ENCODE peak calls at places on chromosomes 11 and 22, in ten cellular contexts. One of them, this sample, is unnamed.
A peak's percentile ranks its signal among the peaks of the same experiment; 100 is the strongest.

GRCh38 chr11:2256293-2256913 is 14.0 kb downstream of the ASCL2 start:
- DNase-seq in heart left ventricle: peak; percentile 24
- DNase-seq in Ammon's horn: no peak
- DNase-seq in ELR: no peak
- DNase-seq in NCI-H2107: no peak
- DNase-seq in activated CD8-positive, alpha-beta memory T cell treated with anti-CD3 and anti-CD28 coated beads for 24 hours: peak; percentile 38
- DNase-seq in foreskin fibroblast: no peak
- DNase-seq in M059J: no peak
- DNase-seq in RKO: no peak
- DNase-seq in AG04450: no peak
- DNase-seq in this sample: peak; percentile 79

GRCh38 chr11:128745296-128746183 is 51.7 kb downstream of the FLI1 start:
- DNase-seq in heart left ventricle: no peak
- DNase-seq in Ammon's horn: no peak
- DNase-seq in NCI-H2107: no peak
- DNase-seq in foreskin fibroblast: peak; percentile 44
- DNase-seq in activated CD8-positive, alpha-beta memory T cell treated with anti-CD3 and anti-CD28 coated beads for 24 hours: no peak
- DNase-seq in RKO: no peak
- DNase-seq in AG04450: no peak
- DNase-seq in ELR: no peak
- DNase-seq in M059J: peak; percentile 21
- DNase-seq in this sample: no peak

GRCh38 chr11:67202045-67202444 is 64.2 kb upstream of the GRK2 start:
- DNase-seq in heart left ventricle: no peak
- DNase-seq in foreskin fibroblast: no peak
- DNase-seq in RKO: no peak
- DNase-seq in ELR: no peak
- DNase-seq in M059J: no peak
- DNase-seq in NCI-H2107: no peak
- DNase-seq in Ammon's horn: no peak
- DNase-seq in activated CD8-positive, alpha-beta memory T cell treated with anti-CD3 and anti-CD28 coated beads for 24 hours: no peak
- DNase-seq in AG04450: no peak
- DNase-seq in this sample: no peak

GRCh38 chr11:4183410-4184057 is 88.9 kb downstream of the RRM1 start:
- DNase-seq in RKO: no peak
- DNase-seq in AG04450: no peak
- DNase-seq in heart left ventricle: no peak
- DNase-seq in foreskin fibroblast: no peak
- DNase-seq in Ammon's horn: no peak
- DNase-seq in M059J: no peak
- DNase-seq in ELR: no peak
- DNase-seq in NCI-H2107: no peak
- DNase-seq in activated CD8-positive, alpha-beta memory T cell treated with anti-CD3 and anti-CD28 coated beads for 24 hours: peak; percentile 33
- DNase-seq in this sample: no peak

GRCh38 chr11:8192016-8192895 is 23.4 kb upstream of the RIC3 start:
- DNase-seq in heart left ventricle: no peak
- DNase-seq in M059J: peak; percentile 65
- DNase-seq in NCI-H2107: peak; percentile 51
- DNase-seq in AG04450: peak; percentile 32
- DNase-seq in Ammon's horn: peak; percentile 90
- DNase-seq in RKO: peak; percentile 58
- DNase-seq in ELR: peak; percentile 68
- DNase-seq in activated CD8-positive, alpha-beta memory T cell treated with anti-CD3 and anti-CD28 coated beads for 24 hours: peak; percentile 69
- DNase-seq in foreskin fibroblast: peak; percentile 83
- DNase-seq in this sample: peak; percentile 54

GRCh38 chr22:21669026-21669425 is 3.2 kb downstream of the PPIL2 start:
- DNase-seq in M059J: no peak
- DNase-seq in RKO: no peak
- DNase-seq in foreskin fibroblast: no peak
- DNase-seq in Ammon's horn: no peak
- DNase-seq in NCI-H2107: no peak
- DNase-seq in ELR: no peak
- DNase-seq in heart left ventricle: no peak
- DNase-seq in activated CD8-positive, alpha-beta memory T cell treated with anti-CD3 and anti-CD28 coated beads for 24 hours: no peak
- DNase-seq in AG04450: no peak
- DNase-seq in this sample: no peak

GRCh38 chr22:47433627-47434026 is 671.2 kb downstream of the TBC1D22A start:
- DNase-seq in AG04450: no peak
- DNase-seq in heart left ventricle: no peak
- DNase-seq in M059J: no peak
- DNase-seq in Ammon's horn: no peak
- DNase-seq in NCI-H2107: no peak
- DNase-seq in ELR: no peak
- DNase-seq in RKO: no peak
- DNase-seq in foreskin fibroblast: no peak
- DNase-seq in activated CD8-positive, alpha-beta memory T cell treated with anti-CD3 and anti-CD28 coated beads for 24 hours: no peak
- DNase-seq in this sample: no peak

GRCh38 chr11:88231894-88232482 is 56.7 kb upstream of the RAB38 start:
- DNase-seq in Ammon's horn: no peak
- DNase-seq in RKO: peak; percentile 63
- DNase-seq in M059J: peak; percentile 45
- DNase-seq in heart left ventricle: no peak
- DNase-seq in activated CD8-positive, alpha-beta memory T cell treated with anti-CD3 and anti-CD28 coated beads for 24 hours: no peak
- DNase-seq in AG04450: peak; percentile 3
- DNase-seq in foreskin fibroblast: peak; percentile 65
- DNase-seq in ELR: peak; percentile 59
- DNase-seq in NCI-H2107: no peak
- DNase-seq in this sample: peak; percentile 34

GRCh38 chr11:92964471-92964870 is 5.0 kb upstream of the MTNR1B start:
- DNase-seq in AG04450: no peak
- DNase-seq in M059J: no peak
- DNase-seq in Ammon's horn: no peak
- DNase-seq in heart left ventricle: no peak
- DNase-seq in NCI-H2107: no peak
- DNase-seq in activated CD8-positive, alpha-beta memory T cell treated with anti-CD3 and anti-CD28 coated beads for 24 hours: no peak
- DNase-seq in RKO: no peak
- DNase-seq in foreskin fibroblast: no peak
- DNase-seq in ELR: no peak
- DNase-seq in this sample: peak; percentile 79

GRCh38 chr11:126485986-126486635 is 130.6 kb downstream of the ST3GAL4 start:
- DNase-seq in RKO: no peak
- DNase-seq in foreskin fibroblast: no peak
- DNase-seq in activated CD8-positive, alpha-beta memory T cell treated with anti-CD3 and anti-CD28 coated beads for 24 hours: no peak
- DNase-seq in Ammon's horn: no peak
- DNase-seq in ELR: no peak
- DNase-seq in AG04450: no peak
- DNase-seq in M059J: no peak
- DNase-seq in heart left ventricle: no peak
- DNase-seq in NCI-H2107: no peak
- DNase-seq in this sample: no peak

GRCh38 chr22:38317237-38317994 is at the start of gene CSNK1E:
- DNase-seq in activated CD8-positive, alpha-beta memory T cell treated with anti-CD3 and anti-CD28 coated beads for 24 hours: peak; percentile 86
- DNase-seq in AG04450: no peak
- DNase-seq in heart left ventricle: peak; percentile 91
- DNase-seq in Ammon's horn: peak; percentile 80
- DNase-seq in ELR: peak; percentile 77
- DNase-seq in M059J: peak; percentile 57
- DNase-seq in foreskin fibroblast: peak; percentile 87
- DNase-seq in NCI-H2107: no peak
- DNase-seq in RKO: peak; percentile 63
- DNase-seq in this sample: peak; percentile 64

GRCh38 chr11:125593113-125593761 is 585 bp downstream of the STT3A start:
- DNase-seq in AG04450: no peak
- DNase-seq in NCI-H2107: no peak
- DNase-seq in RKO: peak; percentile 69
- DNase-seq in foreskin fibroblast: peak; percentile 50
- DNase-seq in ELR: peak; percentile 74
- DNase-seq in M059J: peak; percentile 66
- DNase-seq in heart left ventricle: no peak
- DNase-seq in Ammon's horn: no peak
- DNase-seq in activated CD8-positive, alpha-beta memory T cell treated with anti-CD3 and anti-CD28 coated beads for 24 hours: no peak
- DNase-seq in this sample: peak; percentile 52

GRCh38 chr11:130070829-130071205 is 1.1 kb downstream of the APLP2 start:
- DNase-seq in activated CD8-positive, alpha-beta memory T cell treated with anti-CD3 and anti-CD28 coated beads for 24 hours: no peak
- DNase-seq in Ammon's horn: peak; percentile 36
- DNase-seq in foreskin fibroblast: peak; percentile 56
- DNase-seq in NCI-H2107: no peak
- DNase-seq in ELR: peak; percentile 47
- DNase-seq in M059J: peak; percentile 45
- DNase-seq in RKO: peak; percentile 51
- DNase-seq in heart left ventricle: no peak
- DNase-seq in AG04450: no peak
- DNase-seq in this sample: peak; percentile 22

GRCh38 chr11:8512547-8512946 is 81.5 kb downstream of the STK33 start:
- DNase-seq in NCI-H2107: no peak
- DNase-seq in heart left ventricle: no peak
- DNase-seq in activated CD8-positive, alpha-beta memory T cell treated with anti-CD3 and anti-CD28 coated beads for 24 hours: no peak
- DNase-seq in M059J: no peak
- DNase-seq in AG04450: no peak
- DNase-seq in ELR: no peak
- DNase-seq in foreskin fibroblast: no peak
- DNase-seq in RKO: no peak
- DNase-seq in Ammon's horn: no peak
- DNase-seq in this sample: peak; percentile 24

GRCh38 chr22:49589811-49590210 is 237.9 kb downstream of the BRD1 start:
- DNase-seq in ELR: no peak
- DNase-seq in M059J: no peak
- DNase-seq in AG04450: no peak
- DNase-seq in activated CD8-positive, alpha-beta memory T cell treated with anti-CD3 and anti-CD28 coated beads for 24 hours: no peak
- DNase-seq in foreskin fibroblast: no peak
- DNase-seq in NCI-H2107: no peak
- DNase-seq in Ammon's horn: no peak
- DNase-seq in RKO: no peak
- DNase-seq in heart left ventricle: no peak
- DNase-seq in this sample: no peak

GRCh38 chr11:43790444-43790794 is 90.2 kb upstream of the ALKBH3 start:
- DNase-seq in AG04450: no peak
- DNase-seq in Ammon's horn: no peak
- DNase-seq in M059J: peak; percentile 50
- DNase-seq in heart left ventricle: no peak
- DNase-seq in NCI-H2107: no peak
- DNase-seq in RKO: peak; percentile 33
- DNase-seq in ELR: peak; percentile 70
- DNase-seq in foreskin fibroblast: peak; percentile 61
- DNase-seq in activated CD8-positive, alpha-beta memory T cell treated with anti-CD3 and anti-CD28 coated beads for 24 hours: no peak
- DNase-seq in this sample: peak; percentile 75

GRCh38 chr22:23673826-23674690 is 16.8 kb upstream of the RGL4 start:
- DNase-seq in foreskin fibroblast: no peak
- DNase-seq in NCI-H2107: no peak
- DNase-seq in M059J: no peak
- DNase-seq in activated CD8-positive, alpha-beta memory T cell treated with anti-CD3 and anti-CD28 coated beads for 24 hours: no peak
- DNase-seq in heart left ventricle: no peak
- DNase-seq in ELR: no peak
- DNase-seq in RKO: no peak
- DNase-seq in Ammon's horn: no peak
- DNase-seq in AG04450: no peak
- DNase-seq in this sample: no peak

GRCh38 chr11:45922425-45923082 is at the start of gene LARGE2:
- DNase-seq in activated CD8-positive, alpha-beta memory T cell treated with anti-CD3 and anti-CD28 coated beads for 24 hours: peak; percentile 75
- DNase-seq in ELR: no peak
- DNase-seq in RKO: no peak
- DNase-seq in M059J: no peak
- DNase-seq in NCI-H2107: peak; percentile 36
- DNase-seq in AG04450: no peak
- DNase-seq in Ammon's horn: no peak
- DNase-seq in foreskin fibroblast: no peak
- DNase-seq in heart left ventricle: no peak
- DNase-seq in this sample: no peak